ENCODE peak calls at places on chromosome 9, in six cellular contexts. V is transverse colon, J is GM23248, S is iris pigment epithelial cell, Y is left ventricle myocardium superior, X is fibroblast of gingiva. U is an unnamed sample.

GRCh38 chr9:94714494-94714893 is 12.0 kb upstream of the AOPEP start:
- DNase-seq in X (no peak), J (peak), S (peak), V (no peak), Y (no peak), U (no peak)

GRCh38 chr9:125462766-125463384 is 201.2 kb downstream of the GAPVD1 start:
- DNase-seq in S (peak), X (no peak), J (no peak), Y (no peak), V (no peak), U (no peak)

GRCh38 chr9:8447618-8448017 is 648.0 kb upstream of the DMAC1 start:
- DNase-seq in Y (no peak), S (no peak), J (no peak), X (no peak), V (no peak), U (no peak)

GRCh38 chr9:36584626-36585460 is 12.1 kb downstream of the MELK start:
- DNase-seq in J (peak), X (no peak), V (no peak), S (peak), Y (no peak), U (no peak)

GRCh38 chr9:128182872-128183528 is 8.4 kb downstream of the CIZ1 start:
- DNase-seq in V (no peak), Y (no peak), X (no peak), J (no peak), S (no peak), U (no peak)

GRCh38 chr9:16516887-16517286 is 353.6 kb downstream of the BNC2 start:
- DNase-seq in S (peak), X (peak), V (no peak), Y (no peak), J (peak), U (no peak)

GRCh38 chr9:113522858-113523257 is 59.3 kb downstream of the RGS3 start:
- DNase-seq in S (no peak), V (no peak), Y (no peak), J (no peak), X (no peak), U (no peak)

GRCh38 chr9:4933177-4933576 is 51.9 kb upstream of the JAK2 start:
- DNase-seq in V (no peak), J (peak), S (peak), X (peak), Y (no peak), U (no peak)

GRCh38 chr9:82781965-82782392 is 281.0 kb downstream of the RASEF start:
- DNase-seq in X (no peak), S (no peak), V (no peak), Y (no peak), J (no peak), U (no peak)

GRCh38 chr9:116421006-116421538 is 266.0 kb upstream of the TRIM32 start:
- DNase-seq in J (peak), X (no peak), S (no peak), V (no peak), Y (no peak), U (no peak)

GRCh38 chr9:116382053-116382452 is 228.5 kb downstream of the PAPPA start:
- DNase-seq in X (no peak), J (no peak), S (no peak), Y (no peak), V (no peak), U (no peak)

GRCh38 chr9:34437006-34437925 is 21.1 kb downstream of the FAM219A start:
- DNase-seq in S (peak), J (peak), V (peak), Y (no peak), X (peak), U (no peak)

GRCh38 chr9:68755752-68756151 is 50.7 kb downstream of the PIP5K1B start:
- DNase-seq in J (no peak), V (no peak), Y (no peak), X (no peak), S (no peak), U (no peak)

GRCh38 chr9:113919825-113920224 is 43.7 kb downstream of the ZNF618 start:
- DNase-seq in Y (no peak), S (no peak), V (no peak), J (no peak), X (no peak), U (no peak)

GRCh38 chr9:128099932-128100491 is 27.5 kb downstream of the PTGES2 start:
- DNase-seq in X (no peak), J (peak), V (no peak), Y (no peak), S (peak), U (no peak)

GRCh38 chr9:79224672-79225433 is 346.9 kb upstream of the TLE4 start:
- DNase-seq in Y (no peak), S (peak), V (no peak), X (peak), J (peak), U (no peak)

GRCh38 chr9:76153902-76154629 is 240.2 kb downstream of the RFK start:
- DNase-seq in V (peak), Y (no peak), X (no peak), J (no peak), S (no peak), U (no peak)

GRCh38 chr9:87973791-87974292 is 491 bp downstream of the CDK20 start:
- DNase-seq in Y (no peak), V (no peak), J (no peak), S (peak), X (no peak), U (no peak)

GRCh38 chr9:34544035-34544434 is 21.2 kb upstream of the ENHO start:
- DNase-seq in S (no peak), Y (no peak), X (no peak), J (no peak), V (no peak), U (no peak)

GRCh38 chr9:131595771-131596743 is 50.7 kb downstream of the PRRT1B start:
- DNase-seq in S (no peak), V (no peak), X (no peak), Y (no peak), J (no peak), U (no peak)

GRCh38 chr9:19030899-19031298 is 2.1 kb downstream of the SAXO1 start:
- DNase-seq in Y (no peak), S (no peak), V (no peak), X (no peak), J (peak), U (no peak)

GRCh38 chr9:95552814-95553546 is 36.2 kb upstream of the PTCH1 start:
- DNase-seq in X (no peak), V (no peak), S (no peak), J (no peak), Y (peak), U (no peak)

GRCh38 chr9:131274674-131275331 is 1.5 kb downstream of the FAM78A start:
- DNase-seq in S (no peak), Y (peak), V (peak), J (no peak), X (no peak), U (no peak)

GRCh38 chr9:4389003-4389402 is 89.1 kb upstream of the GLIS3 start:
- DNase-seq in J (no peak), S (no peak), Y (no peak), V (no peak), X (no peak), U (no peak)

GRCh38 chr9:94153905-94154304 is 69.6 kb downstream of the PTPDC1 start:
- DNase-seq in S (no peak), X (no peak), Y (no peak), J (no peak), V (no peak), U (no peak)

GRCh38 chr9:127525426-127526188 is 74.3 kb downstream of the LRSAM1 start:
- DNase-seq in V (no peak), J (peak), X (peak), Y (no peak), S (peak), U (no peak)